ENCODE peak calls at places on chromosomes 2 and 18, in four cellular contexts. X is vagina, B is spleen, Q is breast epithelium. C is an unnamed sample. For H3K4me1, the result is how much of the 10 kb centered on the place peaks cover.

GRCh38 chr2:227717687-227718567 is at the start of gene SLC19A3:
- DNase-seq in X (no peak), B (peak), Q (peak), C (peak)

GRCh38 chr2:186683341-186683740 is 10.5 kb upstream of the FAM171B start:
- DNase-seq in X (no peak), B (no peak), Q (no peak), C (no peak)

GRCh38 chr2:47015206-47015605 is 99.6 kb upstream of the MCFD2 start:
- DNase-seq in X (no peak), B (no peak), Q (no peak), C (no peak)

GRCh38 chr18:48975817-48976649 is 25.3 kb upstream of the SMAD7 start:
- DNase-seq in X (no peak), B (peak), Q (no peak), C (peak)

GRCh38 chr18:47756364-47757016 is 174.0 kb downstream of the SMAD2 start:
- DNase-seq in X (no peak), B (peak), Q (no peak), C (peak)

GRCh38 chr2:57965961-57966360 is 80.6 kb upstream of the VRK2 start:
- DNase-seq in X (no peak), B (no peak), Q (no peak), C (no peak)

GRCh38 chr2:195316485-195316884 is 340.5 kb upstream of the SLC39A10 start:
- DNase-seq in X (no peak), B (no peak), Q (no peak), C (no peak)

GRCh38 chr2:127416486-127417001 is 1.7 kb upstream of the PROC start:
- DNase-seq in X (no peak), B (no peak), Q (no peak), C (no peak)

GRCh38 chr2:212538156-212539144 is at the start of gene ERBB4:
- DNase-seq in X (no peak), B (peak), Q (no peak), C (peak)

GRCh38 chr18:23580677-23581367 is 5.5 kb downstream of the NPC1 start:
- DNase-seq in X (no peak), B (no peak), Q (no peak), C (no peak)

GRCh38 chr2:172955587-172955986 is 120.1 kb upstream of the MAP3K20 start:
- DNase-seq in X (no peak), B (no peak), Q (no peak), C (no peak)

GRCh38 chr2:83186050-83186790 is 1272.9 kb downstream of the SUCLG1 start:
- DNase-seq in X (no peak), B (no peak), Q (no peak), C (no peak)

GRCh38 chr18:79681484-79682387 is 2.1 kb downstream of the CTDP1 start:
- DNase-seq in X (no peak), B (peak), Q (no peak), C (no peak)

DNA sequence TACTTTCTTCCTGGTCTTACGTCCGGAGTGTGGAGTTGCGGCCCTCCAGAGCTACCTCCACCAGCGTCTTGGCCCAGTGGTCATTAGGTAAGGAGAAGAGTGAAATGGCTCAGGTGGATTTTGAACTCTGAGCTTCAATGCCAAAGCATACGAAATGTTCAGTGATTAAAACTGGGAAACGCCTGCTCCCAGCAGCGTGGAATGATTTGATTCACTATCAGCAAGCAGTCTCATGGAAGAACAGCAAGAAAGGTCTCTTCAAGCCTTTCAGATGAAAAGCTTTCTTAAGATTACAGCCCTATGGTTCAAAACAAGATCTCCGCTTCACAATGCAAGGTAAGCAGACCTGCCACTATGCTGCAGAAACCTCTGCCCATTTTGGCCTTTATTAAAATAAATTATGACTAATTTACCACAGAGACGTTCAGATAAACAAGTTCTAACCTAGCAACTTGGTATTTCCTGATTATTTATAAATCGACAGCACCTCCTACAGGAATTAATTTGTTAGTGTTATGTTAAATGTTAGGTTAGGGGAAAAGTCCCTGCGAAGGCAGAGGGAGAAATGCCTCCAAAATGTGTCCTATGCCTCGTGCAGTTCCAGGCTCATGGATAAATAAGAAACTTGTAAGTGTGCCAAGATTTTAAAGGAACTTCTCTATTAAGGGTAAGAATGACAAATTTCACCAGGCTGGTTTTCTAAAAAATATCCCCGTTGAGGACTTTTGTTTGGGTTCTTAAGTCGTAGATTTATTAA is 10.1 kb downstream of the SP9 start:
- DNase-seq in X (no peak), B (no peak), Q (no peak), C (no peak)
- H3K4me1 ChIP-seq in X (under half), B (under half), Q (under half), C (under half)

GRCh38 chr2:102340778-102341177 is 14.8 kb upstream of the IL18R1 start:
- DNase-seq in X (no peak), B (no peak), Q (no peak), C (no peak)

GRCh38 chr2:102346381-102347130 is 9.0 kb upstream of the IL18R1 start:
- DNase-seq in X (no peak), B (no peak), Q (no peak), C (no peak)

GRCh38 chr2:102345329-102345920 is 10.2 kb upstream of the IL18R1 start:
- DNase-seq in X (no peak), B (no peak), Q (no peak), C (no peak)

GRCh38 chr2:102344397-102344796 is 11.2 kb upstream of the IL18R1 start:
- DNase-seq in X (no peak), B (no peak), Q (no peak), C (no peak)

DNA sequence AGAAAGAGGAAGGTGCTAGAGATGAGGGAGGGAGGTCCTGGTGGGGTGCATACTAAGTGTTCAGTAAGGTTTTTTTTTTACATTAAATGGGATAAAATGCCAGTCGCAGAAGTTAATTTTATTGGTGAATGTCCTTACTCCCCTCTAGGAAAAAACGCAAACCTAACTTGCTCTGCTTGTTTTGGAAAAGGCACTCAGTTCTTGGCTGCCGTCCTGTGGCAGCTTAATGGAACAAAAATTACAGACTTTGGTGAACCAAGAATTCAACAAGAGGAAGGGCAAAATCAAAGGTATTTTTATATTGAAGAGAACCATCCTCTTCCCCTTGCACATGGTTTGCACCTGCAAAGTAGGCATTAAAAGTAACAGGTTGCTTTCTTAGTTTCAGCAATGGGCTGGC is 12.7 kb upstream of the IL18R1 start:
- DNase-seq in X (no peak), B (no peak), Q (no peak), C (no peak)
- TF ChIP-seq CTCF in X (no peak), B (no peak), Q (no peak), C (no peak)

GRCh38 chr2:191675807-191676667 is 1.9 kb upstream of the NABP1 start:
- DNase-seq in X (no peak), B (peak), Q (no peak), C (peak)
- H3K4me3 ChIP-seq in X (peak), B (no peak), Q (no peak), C (no peak)

GRCh38 chr2:200319587-200320337 is 13.3 kb downstream of the SPATS2L start:
- DNase-seq in X (no peak), B (no peak), Q (no peak), C (no peak)
- H3K4me1 ChIP-seq in X (half or more), B (under half), Q (under half), C (under half)

GRCh38 chr2:54341656-54342055 is 85.6 kb upstream of the TSPYL6 start:
- DNase-seq in X (no peak), B (no peak), Q (no peak), C (no peak)
- TF ChIP-seq CTCF in X (no peak), B (no peak), Q (no peak), C (no peak)

GRCh38 chr2:64650722-64651338 is 2.9 kb downstream of the SERTAD2 start:
- DNase-seq in X (no peak), B (no peak), Q (no peak), C (no peak)

GRCh38 chr2:64653174-64654062 is at the start of gene SERTAD2:
- DNase-seq in X (no peak), B (peak), Q (peak), C (peak)

GRCh38 chr2:64650257-64650656 is 3.5 kb downstream of the SERTAD2 start:
- DNase-seq in X (no peak), B (no peak), Q (no peak), C (no peak)

GRCh38 chr2:64652231-64653173 is 1.2 kb downstream of the SERTAD2 start:
- DNase-seq in X (no peak), B (no peak), Q (no peak), C (peak)

DNA sequence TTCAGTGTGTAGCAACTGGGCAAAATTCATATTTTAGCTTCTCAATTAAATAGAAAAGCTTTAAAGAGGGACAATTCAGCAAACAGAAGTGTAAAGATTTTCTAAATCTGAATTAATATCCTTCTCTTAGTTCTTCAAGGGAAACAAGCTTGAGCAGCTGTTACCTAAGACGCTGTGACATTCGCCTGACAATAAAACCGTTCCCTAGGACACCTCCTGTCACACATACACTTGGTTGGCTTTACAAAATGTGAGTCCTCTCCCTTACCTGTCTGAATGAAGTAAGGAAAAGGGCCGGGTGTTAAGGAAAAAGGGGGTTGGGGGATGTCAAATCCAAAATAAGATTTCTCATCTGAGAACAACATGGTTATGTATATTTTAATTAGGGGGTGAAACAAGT is 2.1 kb downstream of the SERTAD2 start:
- DNase-seq in X (no peak), B (no peak), Q (no peak), C (no peak)
- H3K4me3 ChIP-seq in X (no peak), B (no peak), Q (no peak), C (no peak)

DNA sequence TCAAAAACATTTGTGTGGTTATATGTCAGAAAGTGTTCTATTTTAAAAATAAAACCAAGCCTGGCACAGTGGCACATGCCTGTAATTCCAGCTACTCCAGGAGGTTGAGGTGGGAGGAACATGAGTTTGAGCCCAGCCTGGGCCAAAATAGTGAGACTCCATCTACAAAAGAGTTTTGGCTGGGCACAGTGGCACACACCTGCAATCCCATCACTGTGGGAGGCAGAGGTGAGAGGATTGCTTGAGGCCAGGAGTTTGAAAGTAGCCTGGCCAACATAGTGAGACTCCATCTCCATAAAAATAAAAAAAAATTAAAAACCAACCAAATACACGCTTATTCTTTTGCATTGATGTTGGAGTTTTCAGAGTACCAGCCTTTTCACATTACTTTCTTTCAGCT is 9.6 kb downstream of the ANKRD12 start:
- DNase-seq in X (no peak), B (no peak), Q (no peak), C (no peak)
- H3K4me1 ChIP-seq in X (half or more), B (half or more), Q (under half), C (half or more)

GRCh38 chr18:32072321-32072720 is 19.4 kb upstream of the RNF138 start:
- DNase-seq in X (no peak), B (no peak), Q (no peak), C (no peak)
- TF ChIP-seq CTCF in X (no peak), B (peak), Q (no peak), C (peak)

DNA sequence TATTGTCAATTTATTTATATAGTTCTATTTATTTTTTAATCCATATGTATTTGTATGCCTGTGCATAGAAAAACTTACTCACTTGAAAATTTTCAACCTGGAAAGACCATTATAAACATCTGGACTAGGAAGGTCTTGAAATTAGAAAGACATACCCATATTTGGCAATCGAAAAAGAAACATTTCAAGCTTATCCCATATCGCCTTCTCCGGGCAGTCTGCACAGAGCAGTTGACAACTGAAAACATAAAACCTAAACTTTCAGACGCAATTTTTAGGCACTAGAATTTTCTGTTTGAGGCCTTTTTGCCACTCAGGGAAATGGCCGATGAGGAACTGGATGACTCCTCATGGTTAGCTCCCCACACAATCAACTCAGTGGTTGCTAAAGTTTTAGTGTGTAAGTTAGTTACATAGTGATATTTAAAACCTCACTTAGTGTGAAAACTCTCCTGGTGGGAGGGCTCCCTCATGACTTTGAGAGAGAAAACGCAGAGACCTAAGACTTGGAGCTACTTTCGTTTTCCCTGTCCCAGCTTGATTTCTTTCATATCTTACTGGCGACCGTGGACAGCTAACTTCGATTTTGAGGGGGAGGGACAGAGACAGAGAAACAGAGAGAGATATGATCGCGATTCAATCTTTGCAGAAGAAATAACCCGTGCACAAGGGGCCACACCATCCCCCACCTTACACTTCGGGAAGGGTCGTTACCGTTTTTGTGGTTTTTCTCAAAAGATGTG is 3.2 kb upstream of the HOXD12 start:
- DNase-seq in X (no peak), B (no peak), Q (no peak), C (no peak)
- H3K4me3 ChIP-seq in X (peak), B (peak), Q (peak), C (peak)

GRCh38 chr2:170818294-170819104 is 1.8 kb downstream of the GAD1 start:
- DNase-seq in X (no peak), B (peak), Q (no peak), C (no peak)

GRCh38 chr2:170817247-170817998 is 736 bp downstream of the GAD1 start:
- DNase-seq in X (no peak), B (peak), Q (no peak), C (no peak)

GRCh38 chr2:170816499-170817246 is at the start of gene GAD1:
- DNase-seq in X (no peak), B (peak), Q (no peak), C (peak)

GRCh38 chr2:170815746-170816498 is 765 bp upstream of the GAD1 start:
- DNase-seq in X (no peak), B (peak), Q (no peak), C (peak)

GRCh38 chr2:170817999-170818293 is 1.3 kb downstream of the GAD1 start:
- DNase-seq in X (no peak), B (no peak), Q (no peak), C (no peak)
- H3K4me1 ChIP-seq in X (half or more), B (half or more), Q (under half), C (under half)